ENCODE peak calls at places on chromosome 10, in eight cellular contexts. L is neural progenitor cell; U is ovary; X is CD8-positive, alpha-beta T cell; H is Panc1; S is HL-60; C is WERI-Rb-1; W is brain microvascular endothelial cell. B is an unnamed sample.

GRCh38 chr10:13716161-13717071 is 129.7 kb downstream of the PRPF18 start:
- DNase-seq in L (no peak), U (no peak), X (no peak), H (no peak), S (no peak), C (no peak), W (peak; percentile 70), B (no peak)

GRCh38 chr10:129887986-129888783 is 75.9 kb downstream of the EBF3 start:
- DNase-seq in L (no peak), U (no peak), X (no peak), H (no peak), S (no peak), C (no peak), W (no peak), B (no peak)

GRCh38 chr10:128859738-128860386 is 607.2 kb upstream of the MGMT start:
- DNase-seq in L (peak; percentile 56), U (no peak), X (no peak), H (peak; percentile 20), S (peak; percentile 34), C (peak; percentile 39), W (peak; percentile 20), B (peak; percentile 44)

GRCh38 chr10:88154596-88155250 is 291.3 kb downstream of the PTEN start:
- DNase-seq in L (no peak), U (no peak), X (no peak), H (no peak), S (no peak), C (no peak), W (no peak), B (no peak)

GRCh38 chr10:74643586-74643956 is 182.8 kb upstream of the KAT6B start:
- DNase-seq in L (no peak), U (no peak), X (no peak), H (no peak), S (no peak), C (no peak), W (no peak), B (no peak)

GRCh38 chr10:18822156-18822555 is 162.9 kb downstream of the ARL5B start:
- DNase-seq in L (peak; percentile 73), U (no peak), X (no peak), H (no peak), S (no peak), C (no peak), W (peak; percentile 1), B (no peak)

GRCh38 chr10:77240042-77240619 is 397.5 kb downstream of the KCNMA1 start:
- DNase-seq in L (no peak), U (no peak), X (no peak), H (no peak), S (no peak), C (no peak), W (no peak), B (no peak)

GRCh38 chr10:89867964-89868363 is 166.6 kb downstream of the KIF20B start:
- DNase-seq in L (no peak), U (no peak), X (no peak), H (no peak), S (no peak), C (no peak), W (no peak), B (no peak)

GRCh38 chr10:117461766-117462423 is 80.7 kb upstream of the EMX2 start:
- DNase-seq in L (no peak), U (peak; percentile 48), X (no peak), H (peak; percentile 80), S (no peak), C (no peak), W (peak; percentile 11), B (no peak)

GRCh38 chr10:8539056-8539455 is 484.6 kb downstream of the GATA3 start:
- DNase-seq in L (no peak), U (no peak), X (no peak), H (no peak), S (no peak), C (no peak), W (no peak), B (no peak)

GRCh38 chr10:84613336-84614021 is 285.1 kb downstream of the CCSER2 start:
- DNase-seq in L (peak; percentile 86), U (no peak), X (no peak), H (peak; percentile 24), S (peak; percentile 12), C (peak; percentile 85), W (peak; percentile 48), B (no peak)

GRCh38 chr10:110069502-110069982 is 61.8 kb downstream of the ADD3 start:
- DNase-seq in L (no peak), U (no peak), X (no peak), H (no peak), S (no peak), C (no peak), W (no peak), B (no peak)

GRCh38 chr10:124105045-124105444 is 11.6 kb upstream of the CHST15 start:
- DNase-seq in L (no peak), U (no peak), X (no peak), H (no peak), S (no peak), C (no peak), W (no peak), B (no peak)

GRCh38 chr10:15440204-15440711 is 69.2 kb upstream of the FAM171A1 start:
- DNase-seq in L (no peak), U (no peak), X (no peak), H (no peak), S (no peak), C (no peak), W (no peak), B (no peak)

GRCh38 chr10:60726253-60726652 is 52.0 kb upstream of the CDK1 start:
- DNase-seq in L (no peak), U (no peak), X (no peak), H (no peak), S (no peak), C (no peak), W (no peak), B (no peak)

GRCh38 chr10:122475581-122475980 is 14.2 kb downstream of the HTRA1 start:
- DNase-seq in L (peak; percentile 77), U (no peak), X (no peak), H (no peak), S (no peak), C (no peak), W (no peak), B (no peak)

DNA sequence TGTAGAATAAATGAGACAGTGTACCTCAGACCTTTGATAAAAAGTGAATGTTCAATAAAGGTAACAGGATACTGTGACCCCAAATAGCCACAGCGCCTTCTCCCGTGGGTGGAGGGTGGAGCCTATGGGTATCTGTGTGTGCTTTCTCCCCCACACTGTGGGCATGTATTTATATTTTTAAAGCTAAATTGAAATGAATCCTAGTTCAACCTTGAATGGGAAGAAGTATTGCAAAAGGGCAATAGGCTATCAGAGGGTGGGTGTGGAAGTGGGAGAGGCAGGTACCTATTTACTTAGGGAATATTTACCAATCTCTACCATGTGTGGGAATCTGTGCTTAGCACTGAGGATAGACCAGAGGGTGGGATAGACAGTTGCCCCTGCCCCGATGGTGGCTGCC is 68.9 kb downstream of the PFKFB3 start:
- DNase-seq in L (no peak), U (no peak), X (no peak), H (no peak), S (no peak), C (no peak), W (no peak), B (no peak)
- TF ChIP-seq CTCF in L (no peak), U (no peak), X (no peak), H (no peak), S (no peak), C (no peak), W (no peak), B (no peak)

DNA sequence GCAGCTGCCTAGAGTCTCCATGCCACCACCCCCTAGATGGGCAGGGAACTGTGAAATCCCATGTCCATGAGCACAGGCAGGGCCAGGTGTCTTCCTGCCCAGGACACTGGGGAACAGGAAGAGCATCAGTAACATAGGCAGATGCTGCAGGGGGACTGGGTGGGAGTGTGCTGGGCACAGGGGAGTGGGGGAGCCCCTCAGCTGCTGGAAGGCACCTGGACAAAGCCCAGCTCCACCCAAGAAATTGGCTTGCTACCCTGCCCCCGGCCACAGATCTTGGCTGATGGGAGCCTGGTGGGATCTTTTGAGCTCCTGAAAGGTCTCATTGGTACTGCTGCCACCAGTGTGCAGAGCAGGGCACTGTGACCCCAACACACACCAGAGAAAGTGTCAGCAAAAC is 66.7 kb downstream of the TCERG1L start:
- DNase-seq in L (no peak), U (no peak), X (no peak), H (no peak), S (no peak), C (no peak), W (no peak), B (no peak)
- H3K27me3 ChIP-seq in L (no peaks in the 10 kb centered on the region), U (no peaks in the 10 kb centered on the region), X (no peaks in the 10 kb centered on the region), H (peaks cover 27% of the 10 kb centered on the region), S (no peaks in the 10 kb centered on the region), C (no peaks in the 10 kb centered on the region), W (no peaks in the 10 kb centered on the region), B (peaks cover 9% of the 10 kb centered on the region)

DNA sequence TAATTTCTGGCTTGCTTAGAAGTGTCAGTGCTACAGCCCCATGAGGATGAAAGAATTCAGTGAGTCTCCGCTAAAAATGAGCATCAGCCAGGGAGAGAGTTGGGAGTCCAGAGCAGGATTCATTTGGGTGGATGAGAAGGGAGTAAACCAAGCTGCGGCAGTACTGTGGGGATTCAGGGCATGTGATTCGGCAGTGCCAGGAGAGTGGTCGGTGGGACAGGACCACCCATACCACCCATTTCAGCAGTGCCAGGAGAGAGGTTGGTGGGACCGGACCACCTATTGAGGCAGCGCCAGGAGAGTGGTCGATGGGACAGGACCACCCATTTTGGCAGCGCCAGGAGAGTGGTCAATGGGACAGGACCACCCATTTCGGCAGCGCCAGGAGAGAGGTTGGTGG is 144.2 kb downstream of the CELF2 start:
- DNase-seq in L (no peak), U (no peak), X (no peak), H (no peak), S (no peak), C (no peak), W (no peak), B (no peak)
- TF ChIP-seq CTCF in L (no peak), U (no peak), X (no peak), H (no peak), S (no peak), C (no peak), W (no peak), B (no peak)

GRCh38 chr10:3995302-3996210 is 210.5 kb upstream of the KLF6 start:
- DNase-seq in L (no peak), U (no peak), X (no peak), H (no peak), S (no peak), C (no peak), W (peak; percentile 64), B (no peak)
- H3K27me3 ChIP-seq in L (no peaks in the 10 kb centered on the region), U (no peaks in the 10 kb centered on the region), X (no peaks in the 10 kb centered on the region), H (no peaks in the 10 kb centered on the region), S (no peaks in the 10 kb centered on the region), C (no peaks in the 10 kb centered on the region), W (no peaks in the 10 kb centered on the region), B (no peaks in the 10 kb centered on the region)

GRCh38 chr10:58334817-58335305 is at the start of gene UBE2D1:
- DNase-seq in L (peak; percentile 84), U (peak; percentile 91), X (peak; percentile 79), H (no peak), S (peak; percentile 88), C (peak; percentile 92), W (peak; percentile 62), B (peak; percentile 93)
- TF ChIP-seq CTCF in L (peak; percentile 51), U (no peak), X (no peak), H (peak; percentile 28), S (no peak), C (peak; percentile 37), W (peak; percentile 16), B (no peak)

B was measured in stomach.